ENCODE peak calls at places on chromosome 3, in ten cellular contexts. Q is A549, Z is HFFc6, R is omental fat pad, N is PC-9, K is GM13976, L is dorsolateral prefrontal cortex, J is kidney epithelial cell, C is cardiac muscle cell, T is endothelial cell. G is an unnamed sample.

GRCh38 chr3:170560296-170560695 is 25.6 kb downstream of the SLC7A14 start:
- DNase-seq in Q (no peak), K (no peak), C (no peak), T (no peak), Z (no peak), N (peak), L (no peak), J (no peak), R (no peak), G (no peak)

GRCh38 chr3:124951511-124952390 is 17.2 kb upstream of the MUC13 start:
- DNase-seq in T (no peak), Z (peak), J (no peak), K (no peak), L (no peak), C (no peak), R (no peak), N (no peak), Q (no peak), G (no peak)

GRCh38 chr3:98778383-98778782 is 15.2 kb downstream of the ST3GAL6 start:
- DNase-seq in Z (no peak), L (no peak), T (no peak), K (no peak), R (no peak), J (no peak), N (no peak), Q (no peak), C (no peak), G (no peak)

GRCh38 chr3:39086066-39086657 is 21.3 kb downstream of the GORASP1 start:
- DNase-seq in N (no peak), L (no peak), Z (no peak), Q (no peak), C (no peak), T (no peak), J (no peak), R (no peak), K (peak), G (no peak)

GRCh38 chr3:56536735-56537134 is 20.2 kb upstream of the CCDC66 start:
- DNase-seq in R (no peak), Z (no peak), T (no peak), N (no peak), J (no peak), L (no peak), C (no peak), K (no peak), Q (no peak), G (no peak)

GRCh38 chr3:129609591-129610169 is 3.2 kb upstream of the PLXND1 start:
- DNase-seq in K (no peak), Q (no peak), C (no peak), T (no peak), Z (peak), L (no peak), J (no peak), N (peak), R (no peak), G (no peak)

GRCh38 chr3:161104561-161105551 is at the start of gene B3GALNT1:
- DNase-seq in T (peak), L (no peak), N (peak), K (peak), C (peak), R (no peak), J (peak), Z (no peak), Q (peak), G (peak)

GRCh38 chr3:43872301-43872700 is 181.6 kb downstream of the ABHD5 start:
- DNase-seq in J (peak), R (no peak), Q (peak), K (no peak), N (peak), T (no peak), L (peak), Z (peak), C (no peak), G (no peak)

GRCh38 chr3:152769523-152769922 is 65.4 kb upstream of the P2RY1 start:
- DNase-seq in N (no peak), Z (no peak), K (peak), J (no peak), L (no peak), R (no peak), T (no peak), C (no peak), Q (no peak), G (no peak)

GRCh38 chr3:135807879-135808278 is 157.6 kb upstream of the PPP2R3A start:
- DNase-seq in N (no peak), J (no peak), T (no peak), Z (no peak), R (no peak), L (no peak), K (no peak), C (no peak), Q (no peak), G (no peak)

GRCh38 chr3:196314597-196314996 is 3.4 kb downstream of the DYNLT2B start:
- DNase-seq in Z (no peak), Q (no peak), J (no peak), C (no peak), L (no peak), T (no peak), N (no peak), R (no peak), K (no peak), G (no peak)

GRCh38 chr3:16013563-16013962 is 160.9 kb upstream of the GALNT15 start:
- DNase-seq in N (no peak), Q (no peak), T (no peak), L (no peak), R (no peak), C (no peak), K (no peak), Z (no peak), J (no peak), G (no peak)

GRCh38 chr3:42706721-42707619 is 4.4 kb upstream of the HHATL start:
- DNase-seq in R (no peak), J (no peak), T (no peak), K (no peak), Z (no peak), C (no peak), N (no peak), L (peak), Q (no peak), G (no peak)

GRCh38 chr3:121956363-121956762 is 62.2 kb downstream of the SLC15A2 start:
- DNase-seq in N (no peak), T (no peak), Z (no peak), K (no peak), L (no peak), C (no peak), Q (no peak), J (no peak), R (no peak), G (no peak)

GRCh38 chr3:50600841-50601591 is 10.6 kb downstream of the CISH start:
- DNase-seq in Q (peak), C (peak), R (peak), N (peak), T (no peak), L (peak), K (no peak), J (peak), Z (peak), G (peak)

GRCh38 chr3:157354722-157355121 is 81.9 kb upstream of the PTX3 start:
- DNase-seq in J (no peak), K (peak), N (no peak), Z (peak), T (peak), Q (peak), R (no peak), C (peak), L (no peak), G (no peak)

GRCh38 chr3:40018369-40018768 is 209.0 kb downstream of the MYRIP start:
- DNase-seq in Q (no peak), J (no peak), C (no peak), T (no peak), R (no peak), Z (no peak), K (no peak), N (no peak), L (no peak), G (no peak)

GRCh38 chr3:72338942-72339749 is 509.1 kb downstream of the SHQ1 start:
- DNase-seq in J (peak), Z (peak), Q (peak), K (peak), T (no peak), R (peak), N (peak), C (no peak), L (peak), G (no peak)

GRCh38 chr3:139654637-139655365 is 23.0 kb downstream of the NMNAT3 start:
- DNase-seq in N (no peak), C (no peak), K (no peak), J (no peak), T (no peak), R (no peak), Z (no peak), Q (no peak), L (no peak), G (no peak)

GRCh38 chr3:143070977-143071551 is 48.5 kb upstream of the CHST2 start:
- DNase-seq in Q (peak), C (no peak), J (peak), Z (peak), L (no peak), T (no peak), N (peak), R (no peak), K (no peak), G (no peak)

GRCh38 chr3:197810901-197811300 is 19.8 kb downstream of the LRCH3 start:
- DNase-seq in Q (no peak), R (no peak), J (no peak), N (peak), K (no peak), C (no peak), T (no peak), Z (no peak), L (no peak), G (no peak)

GRCh38 chr3:194025119-194025518 is 110.8 kb upstream of the HES1 start:
- DNase-seq in T (no peak), Q (no peak), J (no peak), R (no peak), N (no peak), K (no peak), C (no peak), L (no peak), Z (no peak), G (no peak)

GRCh38 chr3:113531826-113532697 is at the start of gene SIDT1:
- DNase-seq in Z (no peak), R (no peak), C (peak), J (no peak), L (peak), T (no peak), Q (peak), N (peak), K (peak), G (no peak)

GRCh38 chr3:113533534-113533892 is 1.2 kb downstream of the SIDT1 start:
- DNase-seq in K (peak), N (no peak), J (no peak), L (no peak), T (no peak), Q (no peak), Z (no peak), C (no peak), R (no peak), G (no peak)

GRCh38 chr3:113534365-113534764 is 2.0 kb downstream of the SIDT1 start:
- DNase-seq in Z (no peak), T (no peak), N (no peak), C (no peak), L (peak), R (no peak), K (no peak), J (no peak), Q (no peak), G (no peak)

GRCh38 chr3:113535898-113536297 is 3.5 kb downstream of the SIDT1 start:
- DNase-seq in Q (peak), C (no peak), J (no peak), K (no peak), T (no peak), Z (no peak), L (no peak), N (no peak), R (no peak), G (no peak)

GRCh38 chr3:113532698-113533533 is 561 bp downstream of the SIDT1 start:
- DNase-seq in R (no peak), N (no peak), L (no peak), K (peak), T (peak), C (peak), J (no peak), Z (no peak), Q (peak), G (peak)
- TF ChIP-seq CTCF in R (no peak), N (no peak), L (no peak), K (no peak), T (no peak), C (peak), J (no peak), Z (no peak), Q (no peak), G (no peak)

DNA sequence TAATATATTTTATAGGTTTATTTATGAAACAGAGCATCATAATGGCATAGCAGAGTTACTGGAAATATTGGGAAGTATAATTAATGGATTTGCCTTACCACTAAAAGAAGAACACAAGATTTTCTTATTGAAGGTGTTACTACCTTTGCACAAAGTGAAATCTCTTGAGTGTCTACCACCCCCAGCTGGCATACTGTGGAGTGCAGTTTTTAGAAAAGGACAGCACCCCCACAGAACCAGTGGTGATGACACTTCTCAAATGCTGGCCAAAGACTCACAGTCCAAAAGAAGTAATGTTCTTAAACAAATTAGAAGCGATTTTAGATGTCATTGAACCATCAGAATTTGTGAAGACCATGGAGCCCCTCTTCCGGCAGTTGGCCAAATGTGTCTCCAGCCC is 58.1 kb downstream of the DNAH1 start:
- DNase-seq in J (no peak), Z (no peak), L (peak), T (no peak), K (no peak), Q (no peak), R (no peak), C (no peak), N (no peak), G (no peak)
- TF ChIP-seq CTCF in J (no peak), Z (peak), L (no peak), T (no peak), K (no peak), Q (no peak), R (no peak), C (no peak), N (no peak), G (no peak)

DNA sequence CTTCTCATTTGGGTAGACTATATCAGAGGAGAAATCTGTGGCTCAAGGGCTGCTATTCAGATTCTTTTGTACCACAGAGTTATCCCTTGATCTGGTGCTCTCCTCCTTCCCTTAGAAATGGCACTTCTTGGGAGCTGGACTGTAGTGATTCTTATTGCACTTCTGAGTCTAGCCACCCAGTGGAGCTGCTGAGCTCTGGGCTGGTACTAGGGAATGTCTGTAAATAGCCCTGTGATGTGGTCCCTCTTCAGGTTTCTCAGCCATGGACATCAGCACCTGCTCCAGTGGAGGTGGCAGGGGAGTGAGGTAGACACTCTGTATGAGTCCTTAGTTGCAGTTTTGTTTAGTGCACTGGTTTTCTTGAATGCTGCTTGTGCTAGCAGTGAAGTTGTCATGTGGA is 1292.6 kb downstream of the SI start:
- DNase-seq in T (peak), Q (peak), J (no peak), L (no peak), R (no peak), K (no peak), C (peak), N (no peak), Z (no peak), G (no peak)
- TF ChIP-seq CTCF in T (peak), Q (no peak), J (peak), L (no peak), R (no peak), K (peak), C (no peak), N (peak), Z (no peak), G (peak)

GRCh38 chr3:14857506-14857905 is 38.7 kb downstream of the FGD5 start:
- DNase-seq in C (no peak), Z (no peak), Q (peak), T (no peak), L (no peak), R (no peak), N (no peak), K (no peak), J (no peak), G (no peak)
- TF ChIP-seq CTCF in C (no peak), Z (no peak), Q (no peak), T (no peak), L (no peak), R (no peak), N (peak), K (peak), J (no peak), G (no peak)

GRCh38 chr3:37836589-37836988 is 25.1 kb upstream of the CTDSPL start:
- DNase-seq in Q (no peak), N (no peak), R (no peak), L (no peak), J (no peak), C (no peak), Z (no peak), T (no peak), K (no peak), G (no peak)

DNA sequence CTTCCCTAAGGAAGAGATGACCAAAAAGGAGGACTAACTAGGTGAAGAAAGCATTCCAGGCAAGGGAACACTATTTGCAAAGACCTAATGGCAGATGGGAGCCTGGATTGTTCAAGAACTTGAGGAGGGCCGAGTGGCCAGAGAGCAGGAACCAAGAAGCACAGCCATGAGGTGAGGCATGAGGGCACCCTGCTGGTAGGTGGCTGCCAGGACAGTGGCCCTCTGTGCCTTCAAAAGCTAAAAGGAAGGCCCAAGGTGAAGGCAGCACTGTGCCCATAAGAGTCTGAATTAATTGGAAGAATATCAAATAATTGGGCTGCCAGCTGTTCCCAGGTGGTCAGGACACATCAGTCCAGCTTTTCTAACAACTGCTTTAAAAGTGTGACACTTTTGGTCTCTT is 27.9 kb upstream of the CTDSPL start:
- DNase-seq in J (no peak), K (no peak), R (no peak), Q (peak), Z (no peak), L (no peak), N (no peak), T (peak), C (no peak), G (no peak)
- TF ChIP-seq CTCF in J (no peak), K (no peak), R (no peak), Q (peak), Z (peak), L (no peak), N (peak), T (peak), C (no peak), G (peak)

DNA sequence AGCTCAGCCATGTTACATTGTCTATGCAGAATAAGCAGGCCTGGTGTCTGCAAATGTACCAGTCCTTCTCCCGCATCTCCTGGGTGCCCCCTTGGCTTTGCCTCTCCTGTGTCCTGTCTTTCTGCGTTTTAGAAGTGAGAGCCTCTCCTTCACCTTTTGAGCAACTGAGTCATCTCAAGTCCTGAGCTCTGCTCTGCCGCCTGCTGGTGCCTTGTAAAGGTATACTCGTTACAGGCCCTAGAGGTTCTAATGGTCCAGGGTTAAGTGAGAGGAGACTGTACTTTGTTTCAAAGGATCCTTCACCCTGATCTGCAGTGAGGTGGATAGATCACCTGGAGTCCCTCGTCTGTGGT is 12.6 kb downstream of the GHRL start:
- DNase-seq in Q (peak), N (no peak), K (no peak), Z (no peak), T (no peak), L (no peak), R (no peak), C (no peak), J (no peak), G (no peak)
- TF ChIP-seq CTCF in Q (no peak), N (no peak), K (no peak), Z (peak), T (no peak), L (no peak), R (no peak), C (peak), J (no peak), G (peak)

GRCh38 chr3:118863731-118864322 is 170.8 kb downstream of the IGSF11 start:
- DNase-seq in T (no peak), K (no peak), R (no peak), L (no peak), J (no peak), C (no peak), Z (no peak), N (no peak), Q (peak), G (no peak)
- TF ChIP-seq CTCF in T (no peak), K (peak), R (no peak), L (no peak), J (peak), C (no peak), Z (no peak), N (peak), Q (peak), G (peak)

GRCh38 chr3:130901463-130902204 is 7.8 kb downstream of the ATP2C1 start:
- DNase-seq in C (no peak), Z (no peak), J (no peak), R (no peak), T (no peak), Q (peak), L (no peak), K (no peak), N (no peak), G (no peak)

GRCh38 chr3:130897316-130897715 is 3.4 kb downstream of the ATP2C1 start:
- DNase-seq in Q (no peak), L (no peak), K (no peak), T (no peak), Z (no peak), J (no peak), N (no peak), C (no peak), R (no peak), G (no peak)

GRCh38 chr3:130903412-130903908 is 9.6 kb downstream of the ATP2C1 start:
- DNase-seq in C (no peak), Z (no peak), J (no peak), N (no peak), R (no peak), T (no peak), L (no peak), Q (no peak), K (no peak), G (no peak)

GRCh38 chr3:130905551-130905950 is 11.7 kb downstream of the ATP2C1 start:
- DNase-seq in K (no peak), L (no peak), Q (peak), T (no peak), J (no peak), N (no peak), R (no peak), C (no peak), Z (peak), G (no peak)

DNA sequence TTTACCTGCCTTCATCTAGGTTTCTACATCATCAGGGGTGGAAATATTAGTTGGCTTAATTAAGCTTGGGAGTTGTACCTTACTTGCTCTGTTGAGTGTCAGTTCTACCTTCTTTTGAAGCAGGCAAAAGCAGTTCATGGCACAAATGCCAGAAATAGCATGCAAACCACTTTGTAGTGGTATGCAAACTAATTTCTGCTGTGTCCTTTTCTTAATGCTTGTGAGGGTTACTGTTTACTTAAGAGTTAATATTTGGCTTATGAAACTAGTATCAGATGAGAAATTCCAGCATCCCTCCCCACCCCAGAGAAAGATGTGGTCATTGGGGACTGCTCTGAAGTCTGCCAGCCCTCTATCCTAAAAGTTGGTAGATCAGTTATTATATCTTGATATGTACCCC is 7.1 kb downstream of the ATP2C1 start:
- DNase-seq in L (no peak), T (no peak), J (no peak), R (no peak), Q (peak), K (no peak), C (peak), Z (no peak), N (no peak), G (no peak)
- TF ChIP-seq CTCF in L (no peak), T (no peak), J (no peak), R (no peak), Q (no peak), K (no peak), C (no peak), Z (no peak), N (no peak), G (no peak)

DNA sequence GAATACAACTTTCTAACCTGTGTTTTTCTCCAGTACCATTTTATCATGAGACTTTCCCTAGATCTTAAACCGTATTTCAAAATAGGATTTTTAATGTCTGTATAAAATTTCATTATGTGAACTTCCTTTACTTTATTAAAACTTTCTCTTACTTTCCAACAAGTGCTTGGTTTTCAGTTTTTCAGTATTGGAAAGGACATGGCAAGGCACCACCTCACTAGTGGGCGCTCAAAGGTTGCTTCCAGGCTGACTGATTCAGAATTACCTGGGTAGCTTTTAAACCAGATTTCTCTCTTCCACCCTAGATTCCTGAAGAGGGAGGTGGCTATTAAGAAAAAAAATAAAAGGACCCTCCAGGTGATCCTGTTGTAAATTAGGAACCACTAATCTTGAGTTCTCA is 236.6 kb downstream of the SOX2 start:
- DNase-seq in J (no peak), K (no peak), L (no peak), T (no peak), Z (no peak), N (no peak), R (no peak), C (no peak), Q (peak), G (no peak)
- TF ChIP-seq CTCF in J (peak), K (no peak), L (no peak), T (no peak), Z (no peak), N (peak), R (no peak), C (no peak), Q (peak), G (peak)

G was measured in progenitor cell of endocrine pancreas.